ENCODE peak calls at places on chromosome 22, in seven cellular contexts. One of them, this sample, is unnamed.

GRCh38 chr22:23237841-23238240 is 57.5 kb downstream of the BCR start:
- DNase-seq in IMR-90: no peak
- DNase-seq in HCT116: no peak
- DNase-seq in HepG2: no peak
- DNase-seq in H1: no peak
- DNase-seq in GM12878: no peak
- DNase-seq in K562: peak; percentile 61
- DNase-seq in this sample: no peak

GRCh38 chr22:39266398-39267030 is 21.7 kb upstream of the PDGFB start:
- DNase-seq in IMR-90: peak; percentile 64
- DNase-seq in HCT116: no peak
- DNase-seq in HepG2: peak; percentile 76
- DNase-seq in H1: no peak
- DNase-seq in GM12878: peak; percentile 96
- DNase-seq in K562: no peak
- DNase-seq in this sample: no peak

GRCh38 chr22:21702700-21703683 is 32.6 kb downstream of the YPEL1 start:
- DNase-seq in IMR-90: no peak
- DNase-seq in HCT116: no peak
- DNase-seq in HepG2: no peak
- DNase-seq in H1: no peak
- DNase-seq in GM12878: no peak
- DNase-seq in K562: peak; percentile 83
- DNase-seq in this sample: no peak

GRCh38 chr22:22936190-22936914 is 48.7 kb downstream of the IGLL5 start:
- DNase-seq in IMR-90: no peak
- DNase-seq in HCT116: no peak
- DNase-seq in HepG2: no peak
- DNase-seq in H1: no peak
- DNase-seq in GM12878: no peak
- DNase-seq in K562: peak; percentile 62
- DNase-seq in this sample: no peak

GRCh38 chr22:44051961-44052360 is 27.9 kb downstream of the PARVB start:
- DNase-seq in IMR-90: no peak
- DNase-seq in HCT116: no peak
- DNase-seq in HepG2: no peak
- DNase-seq in H1: no peak
- DNase-seq in GM12878: no peak
- DNase-seq in K562: no peak
- DNase-seq in this sample: no peak

GRCh38 chr22:35889071-35889470 is 139.6 kb downstream of the RBFOX2 start:
- DNase-seq in IMR-90: no peak
- DNase-seq in HCT116: no peak
- DNase-seq in HepG2: no peak
- DNase-seq in H1: no peak
- DNase-seq in GM12878: no peak
- DNase-seq in K562: no peak
- DNase-seq in this sample: no peak

GRCh38 chr22:41976070-41976901 is 7.0 kb downstream of the SEPTIN3 start:
- DNase-seq in IMR-90: no peak
- DNase-seq in HCT116: no peak
- DNase-seq in HepG2: no peak
- DNase-seq in H1: peak; percentile 79
- DNase-seq in GM12878: no peak
- DNase-seq in K562: peak; percentile 74
- DNase-seq in this sample: no peak

GRCh38 chr22:44108806-44109385 is 71.8 kb upstream of the PARVG start:
- DNase-seq in IMR-90: no peak
- DNase-seq in HCT116: no peak
- DNase-seq in HepG2: no peak
- DNase-seq in H1: no peak
- DNase-seq in GM12878: no peak
- DNase-seq in K562: no peak
- DNase-seq in this sample: no peak

GRCh38 chr22:39269095-39269827 is 24.5 kb upstream of the PDGFB start:
- DNase-seq in IMR-90: no peak
- DNase-seq in HCT116: no peak
- DNase-seq in HepG2: no peak
- DNase-seq in H1: no peak
- DNase-seq in GM12878: no peak
- DNase-seq in K562: no peak
- DNase-seq in this sample: no peak

GRCh38 chr22:44685384-44686056 is 16.5 kb upstream of the PRR5 start:
- DNase-seq in IMR-90: peak; percentile 51
- DNase-seq in HCT116: peak; percentile 35
- DNase-seq in HepG2: no peak
- DNase-seq in H1: peak; percentile 75
- DNase-seq in GM12878: peak; percentile 71
- DNase-seq in K562: peak; percentile 66
- DNase-seq in this sample: peak; percentile 43

GRCh38 chr22:41517172-41518047 is 26.9 kb downstream of the POLR3H start:
- DNase-seq in IMR-90: peak; percentile 46
- DNase-seq in HCT116: no peak
- DNase-seq in HepG2: peak; percentile 27
- DNase-seq in H1: peak; percentile 98
- DNase-seq in GM12878: no peak
- DNase-seq in K562: no peak
- DNase-seq in this sample: peak; percentile 48

GRCh38 chr22:49907807-49908206 is 10.4 kb downstream of the ALG12 start:
- DNase-seq in IMR-90: no peak
- DNase-seq in HCT116: no peak
- DNase-seq in HepG2: no peak
- DNase-seq in H1: no peak
- DNase-seq in GM12878: no peak
- DNase-seq in K562: no peak
- DNase-seq in this sample: no peak

GRCh38 chr22:22703715-22704114 is 59.3 kb downstream of the GGTLC2 start:
- DNase-seq in IMR-90: no peak
- DNase-seq in HCT116: no peak
- DNase-seq in HepG2: no peak
- DNase-seq in H1: no peak
- DNase-seq in GM12878: no peak
- DNase-seq in K562: no peak
- DNase-seq in this sample: peak; percentile 18

GRCh38 chr22:17922925-17923898 is 101.1 kb downstream of the MICAL3 start:
- DNase-seq in IMR-90: peak; percentile 89
- DNase-seq in HCT116: no peak
- DNase-seq in HepG2: no peak
- DNase-seq in H1: no peak
- DNase-seq in GM12878: no peak
- DNase-seq in K562: no peak
- DNase-seq in this sample: no peak

GRCh38 chr22:42134033-42135020 is 3.7 kb upstream of the CYP2D6 start:
- DNase-seq in IMR-90: no peak
- DNase-seq in HCT116: no peak
- DNase-seq in HepG2: no peak
- DNase-seq in H1: no peak
- DNase-seq in GM12878: no peak
- DNase-seq in K562: no peak
- DNase-seq in this sample: no peak

DNA sequence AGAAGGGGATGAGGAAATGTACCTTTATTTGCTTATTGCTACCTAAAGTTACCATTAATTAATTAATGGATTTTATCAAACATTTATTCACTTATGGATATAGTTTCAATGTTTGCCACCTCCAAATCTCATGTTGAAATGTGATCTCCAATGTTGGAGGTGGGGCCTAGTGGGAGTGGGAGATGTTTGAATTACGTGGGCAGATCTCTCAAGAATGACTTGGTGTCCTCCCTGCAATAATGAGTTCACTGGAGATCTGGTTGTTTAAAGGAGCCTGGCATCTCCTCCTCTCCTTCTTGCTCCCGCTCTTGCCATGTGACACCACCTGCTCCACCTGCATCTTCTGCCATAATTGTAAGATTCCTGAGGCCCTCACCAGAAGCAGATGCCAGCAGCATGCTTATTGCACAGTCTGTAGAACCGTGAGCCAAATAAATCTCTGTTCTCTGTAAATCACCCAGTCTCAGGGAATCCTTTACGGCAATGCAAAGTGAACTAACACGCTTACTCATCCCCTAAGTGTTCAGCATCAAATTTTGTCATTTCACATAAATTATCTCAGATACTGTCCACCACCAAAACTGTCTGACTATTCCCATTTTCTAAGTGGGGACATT is 51.5 kb upstream of the SYN3 start:
- DNase-seq in IMR-90: no peak
- DNase-seq in HCT116: no peak
- DNase-seq in HepG2: no peak
- DNase-seq in H1: no peak
- DNase-seq in GM12878: no peak
- DNase-seq in K562: no peak
- DNase-seq in this sample: no peak
- TF ChIP-seq RAD21 in IMR-90: no peak
- TF ChIP-seq RAD21 in HCT116: no peak
- TF ChIP-seq RAD21 in HepG2: no peak
- TF ChIP-seq RAD21 in H1: no peak
- TF ChIP-seq RAD21 in GM12878: no peak
- TF ChIP-seq RAD21 in K562: no peak
- TF ChIP-seq RAD21 in this sample: no peak

DNA sequence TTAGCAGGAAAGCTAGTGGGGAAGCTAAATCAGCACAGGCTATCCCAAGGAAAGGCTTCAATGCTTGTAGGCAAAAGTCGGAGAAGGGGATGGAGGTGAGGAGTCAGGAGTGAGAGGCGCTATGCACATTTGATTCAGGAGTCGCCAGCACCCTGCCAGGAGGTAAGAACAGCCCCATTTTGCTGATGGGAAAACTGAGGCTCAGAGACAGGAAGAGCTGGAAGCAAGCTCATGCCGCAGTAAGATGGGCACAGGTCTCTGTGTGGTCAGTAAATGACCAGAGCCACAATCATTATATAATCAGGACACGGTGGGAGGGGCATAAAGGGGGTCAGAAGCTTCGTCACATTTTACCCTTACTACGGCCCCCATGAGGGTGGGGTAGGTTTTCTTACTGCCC is 504.4 kb downstream of the MN1 start:
- DNase-seq in IMR-90: no peak
- DNase-seq in HCT116: no peak
- DNase-seq in HepG2: no peak
- DNase-seq in H1: no peak
- DNase-seq in GM12878: no peak
- DNase-seq in K562: no peak
- DNase-seq in this sample: no peak
- TF ChIP-seq CEBPB in IMR-90: no peak
- TF ChIP-seq CEBPB in HCT116: no peak
- TF ChIP-seq CEBPB in HepG2: no peak
- TF ChIP-seq CEBPB in H1: no peak
- TF ChIP-seq CEBPB in GM12878: no peak
- TF ChIP-seq CEBPB in K562: no peak
- TF ChIP-seq CEBPB in this sample: no peak

GRCh38 chr22:19989725-19990067 is 26.9 kb downstream of the ARVCF start:
- DNase-seq in IMR-90: no peak
- DNase-seq in HCT116: no peak
- DNase-seq in HepG2: no peak
- DNase-seq in H1: no peak
- DNase-seq in GM12878: no peak
- DNase-seq in K562: no peak
- DNase-seq in this sample: no peak
- TF ChIP-seq RAD21 in IMR-90: no peak
- TF ChIP-seq RAD21 in HCT116: no peak
- TF ChIP-seq RAD21 in HepG2: no peak
- TF ChIP-seq RAD21 in H1: no peak
- TF ChIP-seq RAD21 in GM12878: no peak
- TF ChIP-seq RAD21 in K562: no peak
- TF ChIP-seq RAD21 in this sample: no peak

DNA sequence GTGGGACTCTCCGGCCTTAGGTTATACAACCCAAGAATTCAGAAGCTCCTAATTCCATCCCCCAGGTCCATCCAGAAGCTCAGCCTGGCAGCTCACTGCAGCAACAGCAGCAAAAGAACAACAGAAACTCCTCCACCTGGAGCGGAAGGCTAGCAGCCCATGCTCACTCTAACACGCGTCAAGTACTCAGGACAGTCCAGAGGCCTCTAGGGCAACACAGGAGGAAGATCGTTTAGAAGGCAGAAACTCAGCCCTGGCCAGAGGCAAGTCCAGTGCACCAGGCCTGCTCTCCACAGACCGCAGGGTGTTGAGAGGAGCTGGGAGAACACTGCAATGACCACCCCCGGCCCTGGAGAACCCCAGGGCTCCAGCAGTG is 17.1 kb downstream of the PLA2G6 start:
- DNase-seq in IMR-90: no peak
- DNase-seq in HCT116: no peak
- DNase-seq in HepG2: no peak
- DNase-seq in H1: no peak
- DNase-seq in GM12878: no peak
- DNase-seq in K562: no peak
- DNase-seq in this sample: no peak
- TF ChIP-seq CEBPB in IMR-90: no peak
- TF ChIP-seq CEBPB in HCT116: no peak
- TF ChIP-seq CEBPB in HepG2: no peak
- TF ChIP-seq CEBPB in H1: no peak
- TF ChIP-seq CEBPB in GM12878: no peak
- TF ChIP-seq CEBPB in K562: no peak
- TF ChIP-seq CEBPB in this sample: no peak

DNA sequence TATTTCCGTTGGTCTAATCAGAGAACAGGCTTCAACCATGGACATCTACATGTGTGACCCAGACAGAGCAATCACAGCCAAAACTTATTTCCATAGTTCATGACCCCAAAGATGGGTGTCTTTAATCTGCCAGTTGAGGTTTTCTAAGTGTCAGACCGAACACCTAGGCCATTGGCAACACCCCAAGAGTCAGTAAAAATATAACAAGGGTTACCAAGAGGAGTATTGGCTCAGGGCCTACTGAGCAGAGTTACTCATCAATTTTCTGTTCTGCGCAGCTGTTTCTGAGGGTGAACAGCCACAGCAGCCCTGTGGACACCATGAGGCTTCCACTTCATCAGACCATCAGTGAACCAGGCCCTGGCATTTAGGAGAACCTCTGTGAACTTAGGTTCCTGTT is 18.8 kb downstream of the GUCD1 start:
- DNase-seq in IMR-90: no peak
- DNase-seq in HCT116: no peak
- DNase-seq in HepG2: no peak
- DNase-seq in H1: no peak
- DNase-seq in GM12878: no peak
- DNase-seq in K562: no peak
- DNase-seq in this sample: no peak
- TF ChIP-seq RAD21 in IMR-90: no peak
- TF ChIP-seq RAD21 in HCT116: no peak
- TF ChIP-seq RAD21 in HepG2: no peak
- TF ChIP-seq RAD21 in H1: no peak
- TF ChIP-seq RAD21 in GM12878: no peak
- TF ChIP-seq RAD21 in K562: no peak
- TF ChIP-seq RAD21 in this sample: no peak

DNA sequence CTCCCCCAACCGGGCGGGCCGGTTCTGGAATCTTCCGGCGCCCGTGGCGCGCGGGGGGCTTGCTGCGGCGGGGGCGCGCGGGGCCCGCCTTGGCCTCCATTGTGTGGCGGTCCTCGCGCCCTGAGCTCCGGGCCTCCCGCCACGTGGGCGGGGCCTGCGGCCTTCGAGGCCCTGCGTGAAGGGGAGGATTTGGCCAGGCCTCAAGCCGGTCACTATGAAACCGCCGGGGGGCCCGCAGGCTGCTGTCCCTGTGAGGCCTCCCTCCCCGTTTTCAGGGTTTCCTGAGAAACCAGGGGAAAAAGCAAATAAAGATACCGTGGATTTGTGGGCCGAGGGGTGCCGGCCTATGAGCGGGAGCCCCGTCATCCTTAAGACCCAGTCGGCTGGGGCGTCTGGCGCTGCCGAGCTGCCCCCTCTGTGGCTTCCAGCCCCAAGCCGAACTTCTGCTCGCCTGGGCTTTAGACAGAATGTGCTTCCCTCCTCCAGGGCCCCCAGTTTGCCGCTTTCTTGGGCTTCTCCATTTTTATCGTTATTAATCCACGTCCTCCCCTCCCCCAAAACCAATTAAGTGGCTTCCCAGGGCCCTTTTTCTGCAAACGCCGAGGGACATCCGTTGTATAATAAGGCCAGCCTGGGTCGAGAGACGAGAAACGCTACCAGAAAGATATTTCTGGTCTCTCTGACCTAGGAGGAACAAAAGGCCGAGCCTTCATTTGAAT is 602 bp downstream of the EWSR1 start:
- DNase-seq in IMR-90: peak; percentile 67
- DNase-seq in HCT116: peak; percentile 1
- DNase-seq in HepG2: peak; percentile 41
- DNase-seq in H1: no peak
- DNase-seq in GM12878: no peak
- DNase-seq in K562: peak; percentile 69
- DNase-seq in this sample: no peak
- TF ChIP-seq CEBPB in IMR-90: no peak
- TF ChIP-seq CEBPB in HCT116: no peak
- TF ChIP-seq CEBPB in HepG2: no peak
- TF ChIP-seq CEBPB in H1: no peak
- TF ChIP-seq CEBPB in GM12878: no peak
- TF ChIP-seq CEBPB in K562: no peak
- TF ChIP-seq CEBPB in this sample: no peak